ENCODE peak calls at places on chromosome 11, in five cellular contexts. W, N, M, Q and T are unnamed samples.

GRCh38 chr11:75288846-75289760 is 48.5 kb downstream of the TPBGL start:
- DNase-seq in W (no peak), N (no peak), M (no peak), Q (no peak), T (no peak)

GRCh38 chr11:95912902-95913560 is 10.9 kb downstream of the MTMR2 start:
- DNase-seq in W (no peak), N (no peak), M (peak), Q (no peak), T (no peak)

GRCh38 chr11:93526058-93526633 is 17.0 kb downstream of the SMCO4 start:
- DNase-seq in W (no peak), N (no peak), M (no peak), Q (no peak), T (no peak)

GRCh38 chr11:45930031-45930794 is 7.8 kb downstream of the LARGE2 start:
- DNase-seq in W (peak), N (peak), M (no peak), Q (no peak), T (peak)

GRCh38 chr11:7587712-7588111 is 73.9 kb downstream of the PPFIBP2 start:
- DNase-seq in W (no peak), N (no peak), M (no peak), Q (no peak), T (no peak)

GRCh38 chr11:27397619-27398412 is 34.8 kb upstream of the CCDC34 start:
- DNase-seq in W (no peak), N (no peak), M (no peak), Q (no peak), T (no peak)

GRCh38 chr11:64649304-64649703 is 58.3 kb downstream of the SLC22A12 start:
- DNase-seq in W (no peak), N (no peak), M (peak), Q (no peak), T (peak)

GRCh38 chr11:70511345-70511744 is 113.0 kb downstream of the CTTN start:
- DNase-seq in W (no peak), N (no peak), M (no peak), Q (no peak), T (no peak)

GRCh38 chr11:9765320-9766101 is 101.6 kb downstream of the SWAP70 start:
- DNase-seq in W (peak), N (no peak), M (no peak), Q (no peak), T (peak)

GRCh38 chr11:34154059-34154875 is 48.8 kb downstream of the NAT10 start:
- DNase-seq in W (no peak), N (no peak), M (peak), Q (no peak), T (no peak)

GRCh38 chr11:126478466-126478865 is 123.0 kb downstream of the ST3GAL4 start:
- DNase-seq in W (no peak), N (no peak), M (no peak), Q (no peak), T (no peak)

GRCh38 chr11:90222152-90222458 is 744 bp downstream of the CHORDC1 start:
- DNase-seq in W (no peak), N (no peak), M (no peak), Q (no peak), T (no peak)

GRCh38 chr11:112718483-112718882 is 242.7 kb upstream of the NCAM1 start:
- DNase-seq in W (no peak), N (no peak), M (no peak), Q (no peak), T (no peak)

GRCh38 chr11:63813563-63814382 is 517 bp downstream of the SPINDOC start:
- DNase-seq in W (peak), N (peak), M (no peak), Q (no peak), T (peak)

GRCh38 chr11:77589181-77589520 is 602 bp upstream of the AQP11 start:
- DNase-seq in W (no peak), N (no peak), M (no peak), Q (no peak), T (no peak)

GRCh38 chr11:12074529-12075195 is 35.7 kb upstream of the MICAL2 start:
- DNase-seq in W (no peak), N (no peak), M (no peak), Q (no peak), T (no peak)